ENCODE peak calls at places on chromosomes 7 and 10, in ten cellular contexts. C, I, O, Q, R, X, H, Z, N and Y are unnamed samples.

GRCh38 chr10:110455440-110455839 is 42.3 kb upstream of the DUSP5 start:
- DNase-seq in O (no peak), Z (no peak), X (no peak), H (no peak), N (no peak), R (no peak), I (no peak), C (no peak), Q (no peak), Y (no peak)

GRCh38 chr7:100411101-100411500 is 17.4 kb downstream of the ZCWPW1 start:
- DNase-seq in X (no peak), R (no peak), C (no peak), Q (no peak), N (no peak), H (no peak), Z (no peak), I (no peak), O (no peak), Y (no peak)

GRCh38 chr7:24756545-24756988 is 697 bp downstream of the GSDME start:
- DNase-seq in I (no peak), H (no peak), X (peak; percentile 60), C (peak; percentile 41), Q (no peak), N (no peak), R (no peak), Z (no peak), O (no peak), Y (no peak)

GRCh38 chr10:95445837-95446347 is 115.3 kb downstream of the SORBS1 start:
- DNase-seq in I (peak; percentile 53), H (peak; percentile 59), X (peak; percentile 86), Q (peak; percentile 38), N (peak; percentile 9), O (peak; percentile 63), Z (peak; percentile 24), R (peak; percentile 46), C (peak; percentile 70), Y (peak; percentile 59)

GRCh38 chr10:122515588-122516231 is 44.8 kb upstream of the DMBT1 start:
- DNase-seq in O (no peak), H (peak; percentile 43), Q (no peak), C (no peak), R (no peak), Z (no peak), N (peak; percentile 21), I (no peak), X (peak; percentile 49), Y (no peak)

GRCh38 chr7:373818-374705 is 84.1 kb downstream of the FOXL3 start:
- DNase-seq in R (no peak), Z (no peak), C (no peak), H (peak; percentile 6), X (no peak), O (no peak), I (no peak), N (no peak), Q (peak; percentile 13), Y (peak; percentile 27)

GRCh38 chr7:155619634-155620271 is 24.7 kb upstream of the RBM33 start:
- DNase-seq in C (no peak), Z (no peak), H (no peak), N (no peak), R (no peak), I (no peak), Q (no peak), O (no peak), X (no peak), Y (no peak)

GRCh38 chr7:152909280-152909679 is 149.7 kb downstream of the ACTR3B start:
- DNase-seq in H (no peak), N (no peak), C (no peak), Q (no peak), I (no peak), Z (no peak), R (no peak), O (no peak), X (no peak), Y (no peak)

GRCh38 chr10:21860718-21861117 is 142.8 kb downstream of the DNAJC1 start:
- DNase-seq in X (no peak), N (no peak), H (no peak), C (no peak), R (no peak), Z (no peak), Q (no peak), O (no peak), I (no peak), Y (no peak)

GRCh38 chr10:28566458-28566857 is 33.5 kb downstream of the WAC start:
- DNase-seq in I (no peak), Z (no peak), X (peak; percentile 17), Q (no peak), N (no peak), H (no peak), R (no peak), C (no peak), O (no peak), Y (no peak)

GRCh38 chr7:2471396-2471795 is 4.8 kb downstream of the GRIFIN start:
- DNase-seq in Z (no peak), C (no peak), Q (peak; percentile 48), X (no peak), I (no peak), H (no peak), O (no peak), N (no peak), R (no peak), Y (no peak)

GRCh38 chr7:473211-473734 is 46.4 kb downstream of the PDGFA start:
- DNase-seq in X (no peak), I (no peak), R (no peak), O (no peak), H (no peak), C (no peak), Q (no peak), N (no peak), Z (peak; percentile 3), Y (no peak)

GRCh38 chr7:10720042-10720441 is 253.6 kb upstream of the PHF14 start:
- DNase-seq in Z (no peak), N (no peak), R (no peak), Q (no peak), X (no peak), C (no peak), O (no peak), I (no peak), H (no peak), Y (no peak)

GRCh38 chr10:17685227-17685840 is 41.4 kb downstream of the STAM start:
- DNase-seq in C (no peak), R (no peak), N (no peak), X (no peak), Q (no peak), H (no peak), O (no peak), I (no peak), Z (no peak), Y (no peak)

DNA sequence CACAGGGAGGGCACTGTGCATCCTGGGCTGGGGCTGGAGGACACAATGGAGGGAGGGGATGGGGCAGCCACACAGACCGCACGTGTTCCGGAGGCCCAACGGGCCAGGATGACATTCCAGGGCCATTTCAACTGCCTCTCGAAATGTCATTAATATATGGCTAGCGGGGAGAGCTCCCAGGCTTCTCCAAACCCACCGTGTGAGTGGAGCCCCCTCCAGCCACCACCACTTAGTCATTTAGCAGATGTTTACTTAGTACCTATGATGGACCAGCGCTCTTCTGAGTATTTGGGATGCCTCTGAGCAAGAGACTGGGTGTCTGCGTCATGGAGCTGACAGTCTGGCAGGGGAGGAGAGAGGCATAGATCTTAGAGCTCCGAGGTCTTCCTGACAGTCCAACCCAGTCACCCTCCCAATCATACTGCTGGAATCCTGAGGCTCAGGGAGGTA is 107.3 kb downstream of the ZMIZ1 start:
- DNase-seq in Q (no peak), O (no peak), Z (peak; percentile 4), H (no peak), I (no peak), R (no peak), N (no peak), X (peak; percentile 85), C (no peak), Y (no peak)
- H3K4me1 ChIP-seq in Q (peaks cover 47% of the 10 kb centered on the region), O (peaks cover 49% of the 10 kb centered on the region), Z (peaks cover 59% of the 10 kb centered on the region), H (peaks cover 54% of the 10 kb centered on the region), I (peaks cover 66% of the 10 kb centered on the region), R (no peaks in the 10 kb centered on the region), N (no peaks in the 10 kb centered on the region), X (peaks cover 48% of the 10 kb centered on the region), C (peaks cover 48% of the 10 kb centered on the region), Y (peaks cover 9% of the 10 kb centered on the region)

DNA sequence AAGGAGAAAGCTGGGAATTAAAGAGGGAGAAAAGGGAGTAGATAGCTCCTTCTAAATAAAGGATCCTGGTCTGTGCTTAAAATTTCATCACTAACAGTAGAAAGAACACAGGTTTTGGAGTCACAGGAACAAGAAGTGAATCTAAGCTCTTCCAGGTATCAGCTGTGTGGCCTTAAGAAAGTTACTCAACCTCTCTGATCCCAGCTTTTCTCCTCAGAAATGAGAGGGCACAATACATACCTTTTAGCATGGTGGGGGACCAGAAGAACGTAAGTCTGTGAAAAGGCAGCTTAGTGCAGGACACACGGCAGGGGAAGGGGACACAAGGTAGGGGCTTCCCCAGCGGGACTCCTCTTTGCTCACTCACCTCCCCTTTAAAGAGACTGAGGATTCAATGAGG is 13.4 kb downstream of the GFRA1 start:
- DNase-seq in C (no peak), Q (no peak), H (no peak), R (no peak), I (no peak), O (no peak), N (no peak), Z (no peak), X (no peak), Y (no peak)
- H3K4me3 ChIP-seq in C (no peak overlapping the region), Q (no peak overlapping the region), H (no peak overlapping the region), R (no peak overlapping the region), I (no peak overlapping the region), O (no peak overlapping the region), N (no peak overlapping the region), Z (no peak overlapping the region), X (no peak overlapping the region), Y (no peak overlapping the region)

GRCh38 chr10:103651783-103652476 is 158.4 kb downstream of the NEURL1 start:
- DNase-seq in H (peak; percentile 61), Q (peak; percentile 56), N (no peak), X (no peak), Z (no peak), O (no peak), R (no peak), I (no peak), C (no peak), Y (no peak)

GRCh38 chr10:103654925-103655324 is 161.4 kb downstream of the NEURL1 start:
- DNase-seq in O (no peak), H (no peak), Q (no peak), N (no peak), Z (peak; percentile 40), X (no peak), R (no peak), I (no peak), C (peak; percentile 56), Y (no peak)

GRCh38 chr10:103653581-103654020 is 160.1 kb downstream of the NEURL1 start:
- DNase-seq in R (peak; percentile 48), I (peak; percentile 58), H (peak; percentile 88), O (no peak), Z (no peak), X (no peak), Q (no peak), N (no peak), C (no peak), Y (no peak)

GRCh38 chr10:103649654-103650423 is 156.3 kb downstream of the NEURL1 start:
- DNase-seq in C (no peak), O (no peak), Q (no peak), X (no peak), R (no peak), Z (no peak), I (no peak), H (no peak), N (no peak), Y (no peak)

GRCh38 chr10:103652599-103653281 is 159.2 kb downstream of the NEURL1 start:
- DNase-seq in C (no peak), Q (no peak), H (peak; percentile 76), Z (no peak), I (no peak), O (no peak), N (no peak), X (peak; percentile 44), R (no peak), Y (no peak)
- H3K4me1 ChIP-seq in C (peaks cover 8% of the 10 kb centered on the region), Q (peaks cover 51% of the 10 kb centered on the region), H (peaks cover 67% of the 10 kb centered on the region), Z (peaks cover 17% of the 10 kb centered on the region), I (peaks cover 61% of the 10 kb centered on the region), O (peaks cover 57% of the 10 kb centered on the region), N (no peaks in the 10 kb centered on the region), X (peaks cover 53% of the 10 kb centered on the region), R (peaks cover 7% of the 10 kb centered on the region), Y (peaks cover 31% of the 10 kb centered on the region)

GRCh38 chr10:77634939-77635338 is 2.7 kb downstream of the KCNMA1 start:
- DNase-seq in N (no peak), H (no peak), C (no peak), O (no peak), I (no peak), Q (no peak), Z (no peak), X (no peak), R (no peak), Y (no peak)
- H3K4me3 ChIP-seq in N (no peak overlapping the region), H (peak overlapping the region; percentile 54), C (no peak overlapping the region), O (peak overlapping the region; percentile 75), I (no peak overlapping the region), Q (peak overlapping the region; percentile 65), Z (no peak overlapping the region), X (no peak overlapping the region), R (no peak overlapping the region), Y (no peak overlapping the region)